ENCODE peak calls at places on chromosomes 7 and 10, in four cellular contexts. N is posterior cingulate gyrus, P is naive B cell, J is pulmonary artery endothelial cell. M is an unnamed sample.

GRCh38 chr7:42198974-42199668 is 37.9 kb downstream of the GLI3 start:
- DNase-seq in J (no peak), N (no peak), P (no peak), M (no peak)

GRCh38 chr7:77475181-77475580 is 59.0 kb upstream of the GSAP start:
- DNase-seq in J (no peak), N (no peak), P (no peak), M (no peak)

GRCh38 chr7:75660566-75661215 is 78.0 kb downstream of the HIP1 start:
- DNase-seq in P (no peak), N (no peak), J (no peak), M (no peak)

GRCh38 chr10:96830511-96831199 is 1.4 kb upstream of the LCOR start:
- DNase-seq in J (no peak), P (peak; percentile 79), N (no peak), M (peak; percentile 40)

GRCh38 chr7:116582806-116583444 is 58.1 kb downstream of the CAV1 start:
- DNase-seq in J (no peak), P (no peak), N (no peak), M (no peak)

GRCh38 chr7:20831451-20831850 is 44.8 kb upstream of the SP8 start:
- DNase-seq in P (no peak), J (no peak), N (no peak), M (no peak)

GRCh38 chr7:116897661-116898060 is 35.3 kb downstream of the CAPZA2 start:
- DNase-seq in P (no peak), N (no peak), J (no peak), M (no peak)

GRCh38 chr7:69840248-69840647 is 242.0 kb downstream of the AUTS2 start:
- DNase-seq in J (no peak), P (no peak), N (no peak), M (no peak)

GRCh38 chr10:89458289-89458688 is 43.9 kb downstream of the IFIT5 start:
- DNase-seq in P (no peak), N (no peak), J (peak; percentile 47), M (no peak)

GRCh38 chr10:132820056-132820455 is 34.1 kb upstream of the NKX6-2 start:
- DNase-seq in N (no peak), J (no peak), P (no peak), M (no peak)

GRCh38 chr7:110698576-110698975 is 392.4 kb upstream of the LRRN3 start:
- DNase-seq in N (no peak), J (no peak), P (no peak), M (no peak)

GRCh38 chr7:82789883-82790609 is 346.5 kb upstream of the CACNA2D1 start:
- DNase-seq in N (no peak), J (no peak), P (no peak), M (no peak)

GRCh38 chr10:24703700-24704099 is 20.0 kb downstream of the ARHGAP21 start:
- DNase-seq in J (no peak), P (no peak), N (no peak), M (no peak)

GRCh38 chr7:34900891-34901493 is 136.3 kb downstream of the DPY19L1 start:
- DNase-seq in N (no peak), P (no peak), J (no peak), M (no peak)

GRCh38 chr7:94301024-94301588 is 93.6 kb upstream of the COL1A2 start:
- DNase-seq in J (peak; percentile 78), N (no peak), P (no peak), M (no peak)

GRCh38 chr10:17006631-17007161 is 122.9 kb downstream of the CUBN start:
- DNase-seq in P (no peak), J (peak; percentile 78), N (no peak), M (no peak)

GRCh38 chr7:65509368-65510186 is 135.9 kb downstream of the ZNF92 start:
- DNase-seq in N (no peak), J (no peak), P (no peak), M (peak; percentile 8)

GRCh38 chr7:145293120-145293792 is 457.4 kb upstream of the TPK1 start:
- DNase-seq in N (no peak), P (no peak), J (no peak), M (no peak)

GRCh38 chr7:55077581-55078410 is 59.0 kb downstream of the EGFR start:
- DNase-seq in P (no peak), N (no peak), J (no peak), M (no peak)

GRCh38 chr10:70664702-70665195 is 7.6 kb upstream of the ADAMTS14 start:
- DNase-seq in P (no peak), N (no peak), J (no peak), M (no peak)

GRCh38 chr7:4766666-4767530 is 8.5 kb upstream of the AP5Z1 start:
- DNase-seq in N (no peak), P (no peak), J (no peak), M (no peak)

GRCh38 chr7:152142976-152143665 is 117.6 kb downstream of the GALNT11 start:
- DNase-seq in P (no peak), J (no peak), N (no peak), M (no peak)

GRCh38 chr7:143487566-143487965 is 9.9 kb downstream of the TAS2R41 start:
- DNase-seq in P (no peak), N (no peak), J (no peak), M (no peak)

GRCh38 chr10:97534746-97535367 is 36.1 kb downstream of the UBTD1 start:
- DNase-seq in J (no peak), P (no peak), N (peak; percentile 43), M (peak; percentile 44)

GRCh38 chr10:49169776-49170175 is 18.4 kb downstream of the TMEM273 start:
- DNase-seq in J (no peak), N (no peak), P (no peak), M (no peak)

GRCh38 chr10:81874878-81875679 is at the start of gene NRG3:
- DNase-seq in P (no peak), N (no peak), J (no peak), M (peak; percentile 72)

GRCh38 chr7:134845461-134845860 is 66.0 kb downstream of the CALD1 start:
- DNase-seq in N (no peak), P (no peak), J (no peak), M (no peak)

GRCh38 chr10:60099998-60100747 is 193.8 kb upstream of the CCDC6 start:
- DNase-seq in J (no peak), P (peak; percentile 21), N (no peak), M (peak; percentile 26)

GRCh38 chr10:110398419-110399162 is 93.9 kb upstream of the SMNDC1 start:
- DNase-seq in N (no peak), J (peak; percentile 98), P (no peak), M (no peak)

GRCh38 chr10:97407211-97407951 is 6.2 kb upstream of the RRP12 start:
- DNase-seq in P (peak; percentile 66), J (peak; percentile 36), N (no peak), M (peak; percentile 47)

GRCh38 chr10:26486985-26487850 is 49.1 kb downstream of the APBB1IP start:
- DNase-seq in J (no peak), P (no peak), N (no peak), M (no peak)

GRCh38 chr10:35481421-35481820 is 123.7 kb upstream of the GJD4 start:
- DNase-seq in J (no peak), N (no peak), P (no peak), M (no peak)

GRCh38 chr7:158023563-158024350 is 563.9 kb downstream of the PTPRN2 start:
- DNase-seq in J (no peak), N (no peak), P (no peak), M (no peak)

GRCh38 chr10:19847321-19847720 is 31.1 kb downstream of the PLXDC2 start:
- DNase-seq in N (no peak), J (no peak), P (no peak), M (no peak)

GRCh38 chr10:26052326-26052725 is 118.3 kb downstream of the MYO3A start:
- DNase-seq in P (no peak), N (no peak), J (no peak), M (no peak)

GRCh38 chr7:105840981-105841749 is 35.2 kb downstream of the ATXN7L1 start:
- DNase-seq in J (no peak), N (no peak), P (no peak), M (no peak)

GRCh38 chr7:143492043-143492471 is 14.4 kb downstream of the TAS2R41 start:
- DNase-seq in J (peak; percentile 90), N (no peak), P (no peak), M (no peak)